ENCODE peak calls at places on chromosomes 4 and X, in seven cellular contexts. J, C, O, V, L, B and T are unnamed samples.

GRCh38 chrX:83508006-83508405 is at the start of gene POU3F4:
- DNase-seq in J (no peak), C (no peak), O (no peak), V (no peak), L (no peak), B (peak), T (no peak)

GRCh38 chrX:23003121-23003520 is 3.4 kb downstream of the DDX53 start:
- DNase-seq in J (no peak), C (no peak), O (peak), V (no peak), L (peak), B (no peak), T (peak)

GRCh38 chrX:111568356-111568755 is 56.9 kb downstream of the SERTM2 start:
- DNase-seq in J (no peak), C (no peak), O (peak), V (peak), L (peak), B (no peak), T (peak)

GRCh38 chr4:53563824-53564223 is 27.5 kb downstream of the LNX1 start:
- DNase-seq in J (no peak), C (no peak), O (peak), V (no peak), L (peak), B (no peak), T (peak)

GRCh38 chr4:157459789-157460188 is 239.3 kb downstream of the GRIA2 start:
- DNase-seq in J (no peak), C (no peak), O (no peak), V (peak), L (no peak), B (no peak), T (no peak)

GRCh38 chr4:26590639-26591038 is 6.8 kb downstream of the TBC1D19 start:
- DNase-seq in J (no peak), C (no peak), O (no peak), V (no peak), L (peak), B (no peak), T (peak)

GRCh38 chr4:70739496-70740337 is 18.0 kb downstream of the RUFY3 start:
- DNase-seq in J (no peak), C (no peak), O (peak), V (peak), L (no peak), B (no peak), T (peak)

GRCh38 chrX:72111011-72111708 is 20.6 kb downstream of the RTL5 start:
- DNase-seq in J (no peak), C (no peak), O (no peak), V (no peak), L (no peak), B (no peak), T (no peak)

GRCh38 chr4:145686991-145687390 is 7.0 kb downstream of the C4orf51 start:
- DNase-seq in J (no peak), C (no peak), O (no peak), V (no peak), L (no peak), B (no peak), T (no peak)

GRCh38 chrX:136839196-136839595 is 41.3 kb downstream of the RBMX start:
- DNase-seq in J (no peak), C (no peak), O (no peak), V (no peak), L (peak), B (no peak), T (peak)

GRCh38 chr4:2290974-2291704 is 29.2 kb upstream of the MXD4 start:
- DNase-seq in J (no peak), C (no peak), O (no peak), V (no peak), L (no peak), B (no peak), T (no peak)

GRCh38 chr4:57037982-57038604 is 59.4 kb downstream of the POLR2B start:
- DNase-seq in J (peak), C (no peak), O (peak), V (peak), L (peak), B (peak), T (peak)

GRCh38 chrX:38985375-38985774 is 184.1 kb downstream of the MID1IP1 start:
- DNase-seq in J (peak), C (no peak), O (no peak), V (no peak), L (peak), B (no peak), T (peak)

GRCh38 chr4:53974561-53974960 is 89.8 kb downstream of the CHIC2 start:
- DNase-seq in J (no peak), C (no peak), O (no peak), V (no peak), L (peak), B (no peak), T (no peak)

GRCh38 chr4:36006226-36006625 is 238.1 kb downstream of the ARAP2 start:
- DNase-seq in J (no peak), C (no peak), O (peak), V (no peak), L (no peak), B (no peak), T (peak)

GRCh38 chr4:38751341-38752043 is 31.3 kb downstream of the TLR10 start:
- DNase-seq in J (no peak), C (no peak), O (no peak), V (no peak), L (no peak), B (no peak), T (no peak)

GRCh38 chr4:8351931-8352367 is 82.4 kb downstream of the HTRA3 start:
- DNase-seq in J (no peak), C (no peak), O (no peak), V (peak), L (no peak), B (no peak), T (peak)

GRCh38 chr4:1574601-1575417 is 109.3 kb downstream of the FAM53A start:
- DNase-seq in J (no peak), C (no peak), O (no peak), V (no peak), L (no peak), B (no peak), T (no peak)

GRCh38 chr4:28092610-28093009 is 1232.0 kb downstream of the STIM2 start:
- DNase-seq in J (no peak), C (no peak), O (no peak), V (no peak), L (no peak), B (no peak), T (no peak)

GRCh38 chr4:167873536-167873935 is 218.8 kb upstream of the ANXA10 start:
- DNase-seq in J (no peak), C (no peak), O (no peak), V (no peak), L (no peak), B (no peak), T (peak)

GRCh38 chrX:152641996-152642395 is 4.3 kb downstream of the GABRQ start:
- DNase-seq in J (no peak), C (no peak), O (no peak), V (no peak), L (peak), B (no peak), T (peak)

GRCh38 chrX:47646636-47647035 is 3.7 kb downstream of the ELK1 start:
- DNase-seq in J (no peak), C (no peak), O (no peak), V (no peak), L (no peak), B (no peak), T (no peak)

GRCh38 chr4:110249687-110250387 is 51.4 kb upstream of the ELOVL6 start:
- DNase-seq in J (no peak), C (no peak), O (no peak), V (no peak), L (no peak), B (no peak), T (no peak)

GRCh38 chr4:182862166-182862875 is 54.9 kb downstream of the DCTD start:
- DNase-seq in J (peak), C (no peak), O (no peak), V (peak), L (no peak), B (no peak), T (no peak)

GRCh38 chr4:173777921-173778320 is 247.9 kb upstream of the HAND2 start:
- DNase-seq in J (no peak), C (no peak), O (no peak), V (no peak), L (no peak), B (no peak), T (no peak)

GRCh38 chr4:110631582-110632505 is 9.0 kb upstream of the PITX2 start:
- DNase-seq in J (peak), C (no peak), O (peak), V (peak), L (peak), B (peak), T (peak)

GRCh38 chr4:52110171-52110570 is 59.1 kb downstream of the SPATA18 start:
- DNase-seq in J (no peak), C (no peak), O (no peak), V (no peak), L (peak), B (no peak), T (peak)